ENCODE peak calls at places on chromosomes 16 and 17, in seven cellular contexts. One of them, this sample, is unnamed. For H3K4me1, the result is how much of the 10 kb centered on the place peaks cover.

GRCh38 chr16:85582177-85582888 is 30.8 kb upstream of the GSE1 start:
- DNase-seq in heart right ventricle: no peak
- DNase-seq in CD8-positive, alpha-beta memory T cell: no peak
- DNase-seq in H9: no peak
- DNase-seq in mesendoderm: no peak
- DNase-seq in tibial nerve: no peak
- DNase-seq in MM.1S: no peak
- DNase-seq in this sample: no peak

GRCh38 chr17:39144414-39144813 is 7.0 kb downstream of the PLXDC1 start:
- DNase-seq in heart right ventricle: peak
- DNase-seq in CD8-positive, alpha-beta memory T cell: no peak
- DNase-seq in H9: no peak
- DNase-seq in mesendoderm: no peak
- DNase-seq in tibial nerve: peak
- DNase-seq in MM.1S: no peak
- DNase-seq in this sample: no peak

GRCh38 chr17:47966079-47966519 is 4.8 kb upstream of the CDK5RAP3 start:
- DNase-seq in heart right ventricle: no peak
- DNase-seq in CD8-positive, alpha-beta memory T cell: no peak
- DNase-seq in H9: no peak
- DNase-seq in mesendoderm: no peak
- DNase-seq in tibial nerve: no peak
- DNase-seq in MM.1S: no peak
- DNase-seq in this sample: no peak

GRCh38 chr17:40399185-40399584 is 18.5 kb downstream of the TOP2A start:
- DNase-seq in heart right ventricle: no peak
- DNase-seq in CD8-positive, alpha-beta memory T cell: no peak
- DNase-seq in H9: no peak
- DNase-seq in mesendoderm: peak
- DNase-seq in tibial nerve: no peak
- DNase-seq in MM.1S: peak
- DNase-seq in this sample: peak

GRCh38 chr17:47686276-47686635 is 7.7 kb upstream of the TBKBP1 start:
- DNase-seq in heart right ventricle: no peak
- DNase-seq in CD8-positive, alpha-beta memory T cell: no peak
- DNase-seq in H9: no peak
- DNase-seq in mesendoderm: no peak
- DNase-seq in tibial nerve: no peak
- DNase-seq in MM.1S: no peak
- DNase-seq in this sample: no peak

GRCh38 chr16:84548971-84549844 is 44.7 kb upstream of the MEAK7 start:
- DNase-seq in heart right ventricle: peak
- DNase-seq in CD8-positive, alpha-beta memory T cell: peak
- DNase-seq in H9: no peak
- DNase-seq in mesendoderm: no peak
- DNase-seq in tibial nerve: no peak
- DNase-seq in MM.1S: no peak
- DNase-seq in this sample: peak

GRCh38 chr16:59148756-59149155 is 414.6 kb upstream of the GOT2 start:
- DNase-seq in heart right ventricle: no peak
- DNase-seq in CD8-positive, alpha-beta memory T cell: no peak
- DNase-seq in H9: no peak
- DNase-seq in mesendoderm: no peak
- DNase-seq in tibial nerve: no peak
- DNase-seq in MM.1S: no peak
- DNase-seq in this sample: no peak

GRCh38 chr17:34616148-34616547 is 36.8 kb downstream of the TMEM132E start:
- DNase-seq in heart right ventricle: no peak
- DNase-seq in CD8-positive, alpha-beta memory T cell: no peak
- DNase-seq in H9: peak
- DNase-seq in mesendoderm: peak
- DNase-seq in tibial nerve: no peak
- DNase-seq in MM.1S: no peak
- DNase-seq in this sample: no peak

GRCh38 chr16:85377388-85378144 is 235.6 kb upstream of the GSE1 start:
- DNase-seq in heart right ventricle: no peak
- DNase-seq in CD8-positive, alpha-beta memory T cell: no peak
- DNase-seq in H9: no peak
- DNase-seq in mesendoderm: no peak
- DNase-seq in tibial nerve: no peak
- DNase-seq in MM.1S: no peak
- DNase-seq in this sample: no peak

GRCh38 chr17:13562271-13562800 is 39.4 kb downstream of the HS3ST3A1 start:
- DNase-seq in heart right ventricle: no peak
- DNase-seq in CD8-positive, alpha-beta memory T cell: no peak
- DNase-seq in H9: no peak
- DNase-seq in mesendoderm: no peak
- DNase-seq in tibial nerve: no peak
- DNase-seq in MM.1S: no peak
- DNase-seq in this sample: no peak

GRCh38 chr17:13558588-13558987 is 43.1 kb downstream of the HS3ST3A1 start:
- DNase-seq in heart right ventricle: no peak
- DNase-seq in CD8-positive, alpha-beta memory T cell: no peak
- DNase-seq in H9: no peak
- DNase-seq in mesendoderm: no peak
- DNase-seq in tibial nerve: no peak
- DNase-seq in MM.1S: no peak
- DNase-seq in this sample: no peak

GRCh38 chr17:13563916-13564315 is 37.8 kb downstream of the HS3ST3A1 start:
- DNase-seq in heart right ventricle: no peak
- DNase-seq in CD8-positive, alpha-beta memory T cell: no peak
- DNase-seq in H9: no peak
- DNase-seq in mesendoderm: no peak
- DNase-seq in tibial nerve: no peak
- DNase-seq in MM.1S: no peak
- DNase-seq in this sample: no peak

GRCh38 chr17:13561606-13562270 is 40.0 kb downstream of the HS3ST3A1 start:
- DNase-seq in heart right ventricle: peak
- DNase-seq in CD8-positive, alpha-beta memory T cell: no peak
- DNase-seq in H9: no peak
- DNase-seq in mesendoderm: no peak
- DNase-seq in tibial nerve: no peak
- DNase-seq in MM.1S: no peak
- DNase-seq in this sample: no peak

DNA sequence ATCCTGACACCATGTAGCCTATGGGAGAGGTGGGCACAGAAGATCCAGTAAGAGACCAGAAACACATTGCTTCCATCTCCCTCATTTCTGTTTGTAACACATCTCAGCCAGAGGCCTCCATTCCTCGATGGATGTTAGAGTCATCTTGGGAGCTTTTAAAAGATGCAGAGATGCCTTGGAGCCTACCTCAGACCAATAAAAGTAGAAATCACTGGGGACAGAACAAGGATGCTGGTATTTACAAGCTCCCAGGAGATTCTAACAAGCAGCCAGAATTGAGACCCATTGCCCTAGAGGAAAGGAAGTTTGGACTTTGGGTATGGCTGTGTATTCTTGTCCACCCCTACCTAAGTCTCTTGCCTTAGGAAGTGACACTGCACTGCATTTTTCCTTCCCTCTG is 40.8 kb downstream of the HS3ST3A1 start:
- DNase-seq in heart right ventricle: no peak
- DNase-seq in CD8-positive, alpha-beta memory T cell: no peak
- DNase-seq in H9: no peak
- DNase-seq in mesendoderm: no peak
- DNase-seq in tibial nerve: no peak
- DNase-seq in MM.1S: no peak
- DNase-seq in this sample: no peak
- H3K27ac ChIP-seq in heart right ventricle: no peak
- H3K27ac ChIP-seq in CD8-positive, alpha-beta memory T cell: no peak
- H3K27ac ChIP-seq in H9: no peak
- H3K27ac ChIP-seq in mesendoderm: no peak
- H3K27ac ChIP-seq in tibial nerve: no peak
- H3K27ac ChIP-seq in MM.1S: no peak
- H3K27ac ChIP-seq in this sample: no peak

GRCh38 chr17:75341784-75342183 is 52.6 kb upstream of the SLC25A19 start:
- DNase-seq in heart right ventricle: no peak
- DNase-seq in CD8-positive, alpha-beta memory T cell: no peak
- DNase-seq in H9: no peak
- DNase-seq in mesendoderm: no peak
- DNase-seq in tibial nerve: no peak
- DNase-seq in MM.1S: no peak
- DNase-seq in this sample: no peak

GRCh38 chr17:75344664-75345063 is 55.4 kb upstream of the SLC25A19 start:
- DNase-seq in heart right ventricle: no peak
- DNase-seq in CD8-positive, alpha-beta memory T cell: no peak
- DNase-seq in H9: peak
- DNase-seq in mesendoderm: no peak
- DNase-seq in tibial nerve: no peak
- DNase-seq in MM.1S: no peak
- DNase-seq in this sample: peak

GRCh38 chr17:75340636-75341035 is 51.4 kb upstream of the SLC25A19 start:
- DNase-seq in heart right ventricle: no peak
- DNase-seq in CD8-positive, alpha-beta memory T cell: no peak
- DNase-seq in H9: no peak
- DNase-seq in mesendoderm: no peak
- DNase-seq in tibial nerve: no peak
- DNase-seq in MM.1S: no peak
- DNase-seq in this sample: no peak

GRCh38 chr17:75345514-75346167 is 56.4 kb upstream of the SLC25A19 start:
- DNase-seq in heart right ventricle: no peak
- DNase-seq in CD8-positive, alpha-beta memory T cell: no peak
- DNase-seq in H9: peak
- DNase-seq in mesendoderm: peak
- DNase-seq in tibial nerve: no peak
- DNase-seq in MM.1S: no peak
- DNase-seq in this sample: peak

GRCh38 chr17:75343007-75343406 is 53.8 kb upstream of the SLC25A19 start:
- DNase-seq in heart right ventricle: no peak
- DNase-seq in CD8-positive, alpha-beta memory T cell: no peak
- DNase-seq in H9: no peak
- DNase-seq in mesendoderm: no peak
- DNase-seq in tibial nerve: no peak
- DNase-seq in MM.1S: no peak
- DNase-seq in this sample: no peak
- H3K4me1 ChIP-seq in heart right ventricle: half or more
- H3K4me1 ChIP-seq in CD8-positive, alpha-beta memory T cell: half or more
- H3K4me1 ChIP-seq in H9: under half
- H3K4me1 ChIP-seq in mesendoderm: under half
- H3K4me1 ChIP-seq in tibial nerve: half or more
- H3K4me1 ChIP-seq in MM.1S: under half
- H3K4me1 ChIP-seq in this sample: half or more

GRCh38 chr16:81530814-81531213 is 86.2 kb downstream of the CMIP start:
- DNase-seq in heart right ventricle: no peak
- DNase-seq in CD8-positive, alpha-beta memory T cell: no peak
- DNase-seq in H9: no peak
- DNase-seq in mesendoderm: no peak
- DNase-seq in tibial nerve: no peak
- DNase-seq in MM.1S: no peak
- DNase-seq in this sample: no peak

GRCh38 chr16:81530296-81530721 is 85.7 kb downstream of the CMIP start:
- DNase-seq in heart right ventricle: no peak
- DNase-seq in CD8-positive, alpha-beta memory T cell: no peak
- DNase-seq in H9: no peak
- DNase-seq in mesendoderm: no peak
- DNase-seq in tibial nerve: no peak
- DNase-seq in MM.1S: no peak
- DNase-seq in this sample: no peak

GRCh38 chr16:81531415-81531814 is 86.8 kb downstream of the CMIP start:
- DNase-seq in heart right ventricle: no peak
- DNase-seq in CD8-positive, alpha-beta memory T cell: no peak
- DNase-seq in H9: no peak
- DNase-seq in mesendoderm: no peak
- DNase-seq in tibial nerve: no peak
- DNase-seq in MM.1S: no peak
- DNase-seq in this sample: no peak

GRCh38 chr16:81533175-81533507 is 88.5 kb downstream of the CMIP start:
- DNase-seq in heart right ventricle: no peak
- DNase-seq in CD8-positive, alpha-beta memory T cell: no peak
- DNase-seq in H9: no peak
- DNase-seq in mesendoderm: no peak
- DNase-seq in tibial nerve: no peak
- DNase-seq in MM.1S: no peak
- DNase-seq in this sample: no peak

DNA sequence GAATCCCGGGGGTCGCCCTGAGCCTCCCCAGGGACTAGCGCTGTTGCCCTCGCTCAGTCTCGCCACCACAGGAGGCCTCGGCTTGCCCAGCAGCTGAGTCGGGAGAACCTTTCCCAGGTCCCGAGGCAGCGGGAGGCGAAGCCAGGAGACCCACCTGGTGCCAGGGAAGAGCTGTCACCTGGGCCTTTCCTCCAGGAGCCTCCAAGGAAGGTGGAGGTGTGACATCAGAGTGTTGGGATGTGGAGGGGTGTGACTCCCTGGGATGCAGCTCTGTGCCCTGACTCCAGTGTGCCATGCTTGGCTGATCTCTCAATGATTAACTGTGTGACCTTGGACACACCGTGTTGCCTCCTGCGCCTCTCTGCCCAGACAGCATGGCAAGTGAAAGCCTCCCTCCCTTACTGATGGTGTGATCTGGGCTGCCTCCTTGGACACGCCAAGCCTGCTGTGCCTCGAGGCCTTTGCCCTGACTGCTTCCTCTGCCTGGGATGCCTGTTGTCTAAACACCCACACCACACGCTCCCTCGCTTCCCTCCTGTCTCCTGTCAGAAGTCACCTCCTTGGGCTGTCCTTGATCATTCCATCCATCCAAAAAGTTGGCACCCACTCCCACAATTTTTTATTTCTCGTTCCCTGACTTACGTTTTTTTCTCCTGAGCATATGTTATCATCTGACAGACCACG is 88.0 kb downstream of the CMIP start:
- DNase-seq in heart right ventricle: no peak
- DNase-seq in CD8-positive, alpha-beta memory T cell: no peak
- DNase-seq in H9: no peak
- DNase-seq in mesendoderm: no peak
- DNase-seq in tibial nerve: no peak
- DNase-seq in MM.1S: no peak
- DNase-seq in this sample: no peak
- H3K27ac ChIP-seq in heart right ventricle: no peak
- H3K27ac ChIP-seq in CD8-positive, alpha-beta memory T cell: no peak
- H3K27ac ChIP-seq in H9: no peak
- H3K27ac ChIP-seq in mesendoderm: no peak
- H3K27ac ChIP-seq in tibial nerve: peak
- H3K27ac ChIP-seq in MM.1S: no peak
- H3K27ac ChIP-seq in this sample: no peak

GRCh38 chr16:11494029-11494428 is 92.7 kb downstream of the LITAF start:
- DNase-seq in heart right ventricle: no peak
- DNase-seq in CD8-positive, alpha-beta memory T cell: no peak
- DNase-seq in H9: no peak
- DNase-seq in mesendoderm: no peak
- DNase-seq in tibial nerve: no peak
- DNase-seq in MM.1S: no peak
- DNase-seq in this sample: peak

GRCh38 chr16:11493531-11493929 is 93.2 kb downstream of the LITAF start:
- DNase-seq in heart right ventricle: no peak
- DNase-seq in CD8-positive, alpha-beta memory T cell: no peak
- DNase-seq in H9: no peak
- DNase-seq in mesendoderm: peak
- DNase-seq in tibial nerve: no peak
- DNase-seq in MM.1S: no peak
- DNase-seq in this sample: no peak

GRCh38 chr16:11492808-11493530 is 93.8 kb downstream of the LITAF start:
- DNase-seq in heart right ventricle: no peak
- DNase-seq in CD8-positive, alpha-beta memory T cell: no peak
- DNase-seq in H9: no peak
- DNase-seq in mesendoderm: no peak
- DNase-seq in tibial nerve: no peak
- DNase-seq in MM.1S: no peak
- DNase-seq in this sample: no peak

GRCh38 chr16:11494433-11494832 is 92.3 kb downstream of the LITAF start:
- DNase-seq in heart right ventricle: no peak
- DNase-seq in CD8-positive, alpha-beta memory T cell: no peak
- DNase-seq in H9: peak
- DNase-seq in mesendoderm: peak
- DNase-seq in tibial nerve: no peak
- DNase-seq in MM.1S: no peak
- DNase-seq in this sample: no peak

GRCh38 chr16:11495066-11495407 is 91.7 kb downstream of the LITAF start:
- DNase-seq in heart right ventricle: no peak
- DNase-seq in CD8-positive, alpha-beta memory T cell: no peak
- DNase-seq in H9: no peak
- DNase-seq in mesendoderm: no peak
- DNase-seq in tibial nerve: no peak
- DNase-seq in MM.1S: no peak
- DNase-seq in this sample: no peak
- H3K4me1 ChIP-seq in heart right ventricle: under half
- H3K4me1 ChIP-seq in CD8-positive, alpha-beta memory T cell: under half
- H3K4me1 ChIP-seq in H9: under half
- H3K4me1 ChIP-seq in mesendoderm: under half
- H3K4me1 ChIP-seq in tibial nerve: under half
- H3K4me1 ChIP-seq in MM.1S: under half
- H3K4me1 ChIP-seq in this sample: under half

This sample was measured in CD4-positive, CD25-positive, alpha-beta regulatory T cell.